ENCODE peak calls at places on chromosomes 3 and 15, in six cellular contexts. One of them, this sample, is unnamed.
A peak's percentile ranks its signal among the peaks of the same experiment; 100 is the strongest.

GRCh38 chr3:149479621-149480325 is 5.3 kb downstream of the TM4SF4 start:
- DNase-seq in epithelial cell of proximal tubule: no peak
- DNase-seq in amygdala: no peak
- DNase-seq in Karpas-422: no peak
- DNase-seq in MCF 10A: no peak
- DNase-seq in AG08396: no peak
- DNase-seq in this sample: no peak

GRCh38 chr3:38142959-38143358 is 4.5 kb downstream of the MYD88 start:
- DNase-seq in epithelial cell of proximal tubule: no peak
- DNase-seq in amygdala: no peak
- DNase-seq in Karpas-422: no peak
- DNase-seq in MCF 10A: no peak
- DNase-seq in AG08396: no peak
- DNase-seq in this sample: no peak

GRCh38 chr15:56098230-56098899 is 105.0 kb upstream of the NEDD4 start:
- DNase-seq in epithelial cell of proximal tubule: no peak
- DNase-seq in amygdala: no peak
- DNase-seq in Karpas-422: no peak
- DNase-seq in MCF 10A: no peak
- DNase-seq in AG08396: no peak
- DNase-seq in this sample: no peak

GRCh38 chr3:72892870-72893269 is 5.0 kb downstream of the GXYLT2 start:
- DNase-seq in epithelial cell of proximal tubule: no peak
- DNase-seq in amygdala: no peak
- DNase-seq in Karpas-422: peak; percentile 80
- DNase-seq in MCF 10A: peak; percentile 20
- DNase-seq in AG08396: no peak
- DNase-seq in this sample: no peak

GRCh38 chr3:8846176-8846575 is 76.8 kb upstream of the OXTR start:
- DNase-seq in epithelial cell of proximal tubule: no peak
- DNase-seq in amygdala: no peak
- DNase-seq in Karpas-422: no peak
- DNase-seq in MCF 10A: no peak
- DNase-seq in AG08396: no peak
- DNase-seq in this sample: no peak

GRCh38 chr15:65305144-65305758 is 774 bp downstream of the RNU5B-1 start:
- DNase-seq in epithelial cell of proximal tubule: no peak
- DNase-seq in amygdala: no peak
- DNase-seq in Karpas-422: no peak
- DNase-seq in MCF 10A: no peak
- DNase-seq in AG08396: peak; percentile 56
- DNase-seq in this sample: no peak

GRCh38 chr15:75367913-75368688 is at the start of gene MAN2C1:
- DNase-seq in epithelial cell of proximal tubule: peak; percentile 69
- DNase-seq in amygdala: peak; percentile 73
- DNase-seq in Karpas-422: peak; percentile 99
- DNase-seq in MCF 10A: peak; percentile 97
- DNase-seq in AG08396: peak; percentile 94
- DNase-seq in this sample: peak; percentile 97

GRCh38 chr3:118811333-118811732 is 223.3 kb downstream of the IGSF11 start:
- DNase-seq in epithelial cell of proximal tubule: no peak
- DNase-seq in amygdala: no peak
- DNase-seq in Karpas-422: no peak
- DNase-seq in MCF 10A: no peak
- DNase-seq in AG08396: no peak
- DNase-seq in this sample: no peak

GRCh38 chr3:112770026-112770626 is 76.5 kb downstream of the CD200R1L start:
- DNase-seq in epithelial cell of proximal tubule: no peak
- DNase-seq in amygdala: no peak
- DNase-seq in Karpas-422: peak; percentile 44
- DNase-seq in MCF 10A: peak; percentile 48
- DNase-seq in AG08396: no peak
- DNase-seq in this sample: peak; percentile 59

GRCh38 chr3:33639889-33640288 is 78.2 kb downstream of the CLASP2 start:
- DNase-seq in epithelial cell of proximal tubule: no peak
- DNase-seq in amygdala: no peak
- DNase-seq in Karpas-422: no peak
- DNase-seq in MCF 10A: no peak
- DNase-seq in AG08396: no peak
- DNase-seq in this sample: no peak

GRCh38 chr3:13019706-13020105 is 53.5 kb downstream of the IQSEC1 start:
- DNase-seq in epithelial cell of proximal tubule: no peak
- DNase-seq in amygdala: no peak
- DNase-seq in Karpas-422: no peak
- DNase-seq in MCF 10A: no peak
- DNase-seq in AG08396: no peak
- DNase-seq in this sample: no peak

GRCh38 chr3:169286992-169287391 is 376.5 kb downstream of the MECOM start:
- DNase-seq in epithelial cell of proximal tubule: no peak
- DNase-seq in amygdala: no peak
- DNase-seq in Karpas-422: no peak
- DNase-seq in MCF 10A: no peak
- DNase-seq in AG08396: no peak
- DNase-seq in this sample: no peak

GRCh38 chr3:149435936-149436885 is 38.3 kb upstream of the TM4SF4 start:
- DNase-seq in epithelial cell of proximal tubule: no peak
- DNase-seq in amygdala: no peak
- DNase-seq in Karpas-422: no peak
- DNase-seq in MCF 10A: no peak
- DNase-seq in AG08396: no peak
- DNase-seq in this sample: no peak

GRCh38 chr3:184645304-184645703 is 66.6 kb downstream of the MAGEF1 start:
- DNase-seq in epithelial cell of proximal tubule: no peak
- DNase-seq in amygdala: no peak
- DNase-seq in Karpas-422: no peak
- DNase-seq in MCF 10A: peak; percentile 83
- DNase-seq in AG08396: no peak
- DNase-seq in this sample: no peak

GRCh38 chr3:115236496-115236895 is 89.4 kb upstream of the ZBTB20 start:
- DNase-seq in epithelial cell of proximal tubule: no peak
- DNase-seq in amygdala: no peak
- DNase-seq in Karpas-422: no peak
- DNase-seq in MCF 10A: no peak
- DNase-seq in AG08396: no peak
- DNase-seq in this sample: no peak

GRCh38 chr15:40828447-40829036 is at the start of gene PPP1R14D:
- DNase-seq in epithelial cell of proximal tubule: no peak
- DNase-seq in amygdala: no peak
- DNase-seq in Karpas-422: no peak
- DNase-seq in MCF 10A: no peak
- DNase-seq in AG08396: peak; percentile 1
- DNase-seq in this sample: no peak

GRCh38 chr15:68783226-68784054 is 37.3 kb downstream of the ANP32A start:
- DNase-seq in epithelial cell of proximal tubule: no peak
- DNase-seq in amygdala: no peak
- DNase-seq in Karpas-422: peak; percentile 81
- DNase-seq in MCF 10A: peak; percentile 46
- DNase-seq in AG08396: peak; percentile 30
- DNase-seq in this sample: no peak

GRCh38 chr3:14377044-14377837 is 25.2 kb upstream of the SLC6A6 start:
- DNase-seq in epithelial cell of proximal tubule: no peak
- DNase-seq in amygdala: no peak
- DNase-seq in Karpas-422: no peak
- DNase-seq in MCF 10A: no peak
- DNase-seq in AG08396: no peak
- DNase-seq in this sample: no peak

GRCh38 chr3:60384352-60384751 is 866.9 kb downstream of the FHIT start:
- DNase-seq in epithelial cell of proximal tubule: no peak
- DNase-seq in amygdala: no peak
- DNase-seq in Karpas-422: no peak
- DNase-seq in MCF 10A: no peak
- DNase-seq in AG08396: no peak
- DNase-seq in this sample: no peak

GRCh38 chr3:120858501-120858900 is 49.5 kb upstream of the STXBP5L start:
- DNase-seq in epithelial cell of proximal tubule: no peak
- DNase-seq in amygdala: no peak
- DNase-seq in Karpas-422: no peak
- DNase-seq in MCF 10A: peak; percentile 17
- DNase-seq in AG08396: no peak
- DNase-seq in this sample: no peak

GRCh38 chr15:53880353-53880752 is 97.9 kb upstream of the UNC13C start:
- DNase-seq in epithelial cell of proximal tubule: no peak
- DNase-seq in amygdala: no peak
- DNase-seq in Karpas-422: no peak
- DNase-seq in MCF 10A: no peak
- DNase-seq in AG08396: no peak
- DNase-seq in this sample: no peak

GRCh38 chr15:69648775-69649735 is 196.4 kb downstream of the RPLP1 start:
- DNase-seq in epithelial cell of proximal tubule: no peak
- DNase-seq in amygdala: no peak
- DNase-seq in Karpas-422: no peak
- DNase-seq in MCF 10A: no peak
- DNase-seq in AG08396: no peak
- DNase-seq in this sample: no peak